ENCODE peak calls at places on chromosomes 4 and X, in five cellular contexts. S, X, L, O and M are unnamed samples.

GRCh38 chr4:26275261-26275660 is 45.6 kb upstream of the RBPJ start:
- DNase-seq in S (no peak), X (no peak), L (no peak), O (no peak), M (no peak)

GRCh38 chr4:40672528-40673522 is 43.2 kb upstream of the RBM47 start:
- DNase-seq in S (peak), X (no peak), L (no peak), O (no peak), M (peak)

GRCh38 chr4:134567461-134567860 is 365.9 kb upstream of the PABPC4L start:
- DNase-seq in S (no peak), X (no peak), L (no peak), O (no peak), M (peak)

GRCh38 chrX:51697397-51697796 is 12.9 kb upstream of the CENPVL1 start:
- DNase-seq in S (no peak), X (no peak), L (no peak), O (no peak), M (no peak)

GRCh38 chr4:158161561-158162354 is 11.1 kb downstream of the GASK1B start:
- DNase-seq in S (no peak), X (no peak), L (no peak), O (peak), M (peak)

GRCh38 chrX:105945266-105945665 is 93.3 kb downstream of the SERPINA7 start:
- DNase-seq in S (no peak), X (no peak), L (no peak), O (no peak), M (no peak)

GRCh38 chr4:76665139-76665538 is 230.1 kb downstream of the SHROOM3 start:
- DNase-seq in S (no peak), X (no peak), L (no peak), O (no peak), M (no peak)

GRCh38 chrX:153469811-153470410 is 465 bp downstream of the HAUS7 start:
- DNase-seq in S (peak), X (no peak), L (no peak), O (no peak), M (no peak)

GRCh38 chr4:151994429-151994828 is 233.6 kb upstream of the GATB start:
- DNase-seq in S (no peak), X (no peak), L (no peak), O (no peak), M (no peak)

GRCh38 chrX:20361890-20362262 is 95.2 kb upstream of the RPS6KA3 start:
- DNase-seq in S (no peak), X (no peak), L (no peak), O (no peak), M (peak)

GRCh38 chr4:168174308-168174707 is 82.0 kb downstream of the ANXA10 start:
- DNase-seq in S (no peak), X (no peak), L (no peak), O (no peak), M (no peak)

GRCh38 chrX:10512258-10512657 is 108.1 kb downstream of the MID1 start:
- DNase-seq in S (no peak), X (no peak), L (no peak), O (no peak), M (no peak)

GRCh38 chrX:39398973-39399268 is 597.7 kb downstream of the MID1IP1 start:
- DNase-seq in S (no peak), X (no peak), L (no peak), O (no peak), M (no peak)

GRCh38 chr4:7763106-7763505 is 176.6 kb downstream of the AFAP1 start:
- DNase-seq in S (peak), X (no peak), L (no peak), O (no peak), M (no peak)

GRCh38 chrX:70132244-70132643 is 1.0 kb upstream of the IGBP1 start:
- DNase-seq in S (no peak), X (no peak), L (no peak), O (no peak), M (no peak)

GRCh38 chrX:39905475-39905889 is 192.3 kb downstream of the BCOR start:
- DNase-seq in S (no peak), X (no peak), L (no peak), O (no peak), M (peak)

GRCh38 chr4:120731561-120731960 is 191.0 kb downstream of the PRDM5 start:
- DNase-seq in S (no peak), X (no peak), L (no peak), O (no peak), M (no peak)

GRCh38 chrX:134646170-134646569 is 12.1 kb downstream of the PLAC1 start:
- DNase-seq in S (no peak), X (no peak), L (no peak), O (no peak), M (no peak)

GRCh38 chr4:40305329-40306193 is 29.6 kb upstream of the CHRNA9 start:
- DNase-seq in S (peak), X (no peak), L (no peak), O (no peak), M (no peak)

GRCh38 chrX:29941292-29941691 is 274.1 kb upstream of the MAGEB2 start:
- DNase-seq in S (no peak), X (no peak), L (no peak), O (no peak), M (peak)

GRCh38 chr4:2802618-2803531 is 10.0 kb downstream of the SH3BP2 start:
- DNase-seq in S (peak), X (no peak), L (no peak), O (no peak), M (no peak)

GRCh38 chrX:37800762-37801161 is 20.9 kb downstream of the CYBB start:
- DNase-seq in S (no peak), X (no peak), L (no peak), O (no peak), M (peak)

GRCh38 chr4:158033416-158033863 is 139.4 kb downstream of the GASK1B start:
- DNase-seq in S (no peak), X (no peak), L (no peak), O (no peak), M (peak)

GRCh38 chrX:106906361-106906760 is 3.2 kb upstream of the RIPPLY1 start:
- DNase-seq in S (no peak), X (no peak), L (no peak), O (no peak), M (peak)

GRCh38 chr4:147834480-147834879 is 102.6 kb downstream of the ARHGAP10 start:
- DNase-seq in S (no peak), X (no peak), L (no peak), O (no peak), M (no peak)

GRCh38 chr4:97953171-97953570 is 190.1 kb downstream of the STPG2 start:
- DNase-seq in S (no peak), X (no peak), L (no peak), O (no peak), M (no peak)

GRCh38 chrX:25156323-25156722 is 140.6 kb upstream of the ARX start:
- DNase-seq in S (no peak), X (no peak), L (no peak), O (no peak), M (no peak)

GRCh38 chr4:152363086-152363485 is 172.8 kb downstream of the FBXW7 start:
- DNase-seq in S (no peak), X (no peak), L (no peak), O (no peak), M (peak)

GRCh38 chrX:123964155-123964554 is 2.6 kb downstream of the STAG2 start:
- DNase-seq in S (no peak), X (no peak), L (no peak), O (no peak), M (peak)

GRCh38 chr4:7392438-7393374 is 42.0 kb downstream of the PSAPL1 start:
- DNase-seq in S (no peak), X (no peak), L (peak), O (peak), M (no peak)

GRCh38 chr4:153643406-153644016 is 40.6 kb upstream of the TLR2 start:
- DNase-seq in S (no peak), X (no peak), L (no peak), O (no peak), M (peak)

GRCh38 chrX:2774057-2774456 is 22.2 kb downstream of the XG start:
- DNase-seq in S (no peak), X (no peak), L (no peak), O (no peak), M (no peak)

GRCh38 chrX:40146471-40147398 is 49.0 kb upstream of the BCOR start:
- DNase-seq in S (peak), X (no peak), L (peak), O (no peak), M (peak)

GRCh38 chr4:76449362-76449767 is 14.3 kb downstream of the SHROOM3 start:
- DNase-seq in S (no peak), X (no peak), L (no peak), O (no peak), M (no peak)

GRCh38 chr4:8745828-8746225 is 125.8 kb downstream of the HMX1 start:
- DNase-seq in S (peak), X (no peak), L (no peak), O (no peak), M (no peak)

GRCh38 chr4:11908712-11909111 is 480.0 kb upstream of the HS3ST1 start:
- DNase-seq in S (no peak), X (no peak), L (no peak), O (no peak), M (no peak)

GRCh38 chr4:118680808-118681207 is 4.4 kb upstream of the METTL14 start:
- DNase-seq in S (no peak), X (no peak), L (no peak), O (no peak), M (no peak)

GRCh38 chr4:175035907-175036306 is 117.7 kb downstream of the ADAM29 start:
- DNase-seq in S (no peak), X (no peak), L (no peak), O (no peak), M (no peak)

GRCh38 chr4:136471051-136471450 is 1061.2 kb downstream of the PCDH18 start:
- DNase-seq in S (no peak), X (no peak), L (no peak), O (no peak), M (no peak)